ENCODE peak calls at places on chromosomes 3 and 15, in nine cellular contexts. G is GM23338, Q is spleen, I is prostate gland, R is HCT116, D is Panc1, B is sigmoid colon, P is stomach, V is K562. X is an unnamed sample. For H3K4me1, the result is how much of the 10 kb centered on the place peaks cover.

GRCh38 chr3:33115024-33115768 is 1.4 kb downstream of the CRTAP start:
- DNase-seq in G (peak), Q (peak), I (peak), R (peak), D (no peak), B (peak), P (peak), V (peak), X (no peak)

GRCh38 chr3:180700941-180701340 is 21.7 kb upstream of the CCDC39 start:
- DNase-seq in G (no peak), Q (no peak), I (no peak), R (no peak), D (no peak), B (no peak), P (no peak), V (no peak), X (no peak)

GRCh38 chr3:101836907-101837598 is 12.3 kb upstream of the NFKBIZ start:
- DNase-seq in G (no peak), Q (no peak), I (peak), R (no peak), D (no peak), B (no peak), P (no peak), V (no peak), X (no peak)

GRCh38 chr3:81778678-81779182 is 17.3 kb upstream of the GBE1 start:
- DNase-seq in G (no peak), Q (no peak), I (no peak), R (no peak), D (no peak), B (no peak), P (no peak), V (no peak), X (no peak)

GRCh38 chr3:116951610-116952009 is 242.0 kb downstream of the TUSC7 start:
- DNase-seq in G (no peak), Q (no peak), I (no peak), R (no peak), D (no peak), B (no peak), P (no peak), V (no peak), X (no peak)

GRCh38 chr15:70054366-70054765 is 43.4 kb downstream of the TLE3 start:
- DNase-seq in G (no peak), Q (peak), I (no peak), R (no peak), D (no peak), B (peak), P (no peak), V (no peak), X (no peak)

GRCh38 chr15:41207687-41208448 is 22.7 kb downstream of the EXD1 start:
- DNase-seq in G (no peak), Q (no peak), I (no peak), R (no peak), D (no peak), B (no peak), P (no peak), V (no peak), X (no peak)

GRCh38 chr3:181660337-181660736 is 51.4 kb upstream of the SOX2 start:
- DNase-seq in G (no peak), Q (no peak), I (no peak), R (no peak), D (no peak), B (no peak), P (no peak), V (no peak), X (no peak)

GRCh38 chr15:73683624-73684536 is at the start of gene CD276:
- DNase-seq in G (peak), Q (peak), I (peak), R (peak), D (no peak), B (peak), P (peak), V (peak), X (no peak)

GRCh38 chr15:79689030-79689429 is 207.8 kb downstream of the MTHFS start:
- DNase-seq in G (no peak), Q (no peak), I (no peak), R (no peak), D (no peak), B (no peak), P (no peak), V (no peak), X (no peak)

GRCh38 chr3:72255736-72256559 is 471.0 kb upstream of the PROK2 start:
- DNase-seq in G (peak), Q (peak), I (peak), R (no peak), D (no peak), B (peak), P (peak), V (no peak), X (no peak)

GRCh38 chr3:169430687-169431404 is 232.7 kb downstream of the MECOM start:
- DNase-seq in G (no peak), Q (no peak), I (peak), R (no peak), D (no peak), B (no peak), P (peak), V (no peak), X (no peak)
- TF ChIP-seq POLR2AphosphoS5 in G (no peak), Q (no peak), I (peak), R (no peak), D (no peak), B (no peak), P (no peak), V (no peak), X (peak)

GRCh38 chr3:17320266-17320665 is 422.2 kb downstream of the TBC1D5 start:
- DNase-seq in G (no peak), Q (no peak), I (no peak), R (no peak), D (no peak), B (no peak), P (no peak), V (no peak), X (no peak)

GRCh38 chr3:17322106-17322793 is 420.2 kb downstream of the TBC1D5 start:
- DNase-seq in G (no peak), Q (no peak), I (no peak), R (no peak), D (no peak), B (no peak), P (no peak), V (no peak), X (no peak)
- H3K4me3 ChIP-seq in G (no peak), Q (no peak), I (no peak), R (no peak), D (no peak), B (no peak), P (no peak), V (no peak), X (no peak)

GRCh38 chr3:128488636-128488994 is 4.4 kb downstream of the GATA2 start:
- DNase-seq in G (peak), Q (no peak), I (no peak), R (no peak), D (no peak), B (no peak), P (no peak), V (no peak), X (no peak)

GRCh38 chr3:128487538-128487812 is 5.5 kb downstream of the GATA2 start:
- DNase-seq in G (no peak), Q (no peak), I (no peak), R (no peak), D (no peak), B (no peak), P (no peak), V (no peak), X (no peak)

GRCh38 chr3:128486692-128487537 is 6.1 kb downstream of the GATA2 start:
- DNase-seq in G (peak), Q (peak), I (no peak), R (no peak), D (no peak), B (no peak), P (no peak), V (no peak), X (no peak)

GRCh38 chr3:128488995-128489859 is 3.8 kb downstream of the GATA2 start:
- DNase-seq in G (peak), Q (peak), I (peak), R (peak), D (no peak), B (peak), P (no peak), V (peak), X (no peak)

GRCh38 chr3:128487813-128488635 is 5.0 kb downstream of the GATA2 start:
- DNase-seq in G (peak), Q (peak), I (peak), R (peak), D (no peak), B (peak), P (peak), V (peak), X (no peak)
- H3K4me1 ChIP-seq in G (half or more), Q (under half), I (under half), R (under half), D (under half), B (half or more), P (half or more), V (under half), X (half or more)

GRCh38 chr3:24389108-24390090 is 105.3 kb downstream of the THRB start:
- DNase-seq in G (peak), Q (no peak), I (peak), R (no peak), D (no peak), B (no peak), P (no peak), V (no peak), X (no peak)
- TF ChIP-seq POLR2AphosphoS5 in G (no peak), Q (no peak), I (peak), R (no peak), D (no peak), B (no peak), P (no peak), V (no peak), X (no peak)

GRCh38 chr15:59290311-59291213 is 82.1 kb downstream of the MYO1E start:
- DNase-seq in G (no peak), Q (no peak), I (no peak), R (no peak), D (no peak), B (no peak), P (no peak), V (no peak), X (no peak)
- H3K4me3 ChIP-seq in G (no peak), Q (no peak), I (no peak), R (no peak), D (no peak), B (no peak), P (no peak), V (no peak), X (no peak)

GRCh38 chr15:57060799-57061198 is 142.4 kb downstream of the TCF12 start:
- DNase-seq in G (no peak), Q (no peak), I (no peak), R (peak), D (peak), B (no peak), P (no peak), V (no peak), X (no peak)
- H3K4me1 ChIP-seq in G (under half), Q (under half), I (under half), R (under half), D (under half), B (under half), P (under half), V (under half), X (under half)

GRCh38 chr3:13229291-13229949 is 156.2 kb upstream of the IQSEC1 start:
- DNase-seq in G (peak), Q (no peak), I (no peak), R (peak), D (no peak), B (no peak), P (no peak), V (peak), X (no peak)

GRCh38 chr3:13228584-13228983 is 155.4 kb upstream of the IQSEC1 start:
- DNase-seq in G (no peak), Q (no peak), I (no peak), R (no peak), D (no peak), B (no peak), P (no peak), V (no peak), X (no peak)

GRCh38 chr3:13224967-13225366 is 151.7 kb upstream of the IQSEC1 start:
- DNase-seq in G (no peak), Q (no peak), I (no peak), R (no peak), D (no peak), B (no peak), P (no peak), V (no peak), X (no peak)

GRCh38 chr3:13223574-13224237 is 150.5 kb upstream of the IQSEC1 start:
- DNase-seq in G (no peak), Q (no peak), I (no peak), R (no peak), D (no peak), B (no peak), P (no peak), V (no peak), X (no peak)

GRCh38 chr3:13227315-13228165 is 154.3 kb upstream of the IQSEC1 start:
- DNase-seq in G (no peak), Q (no peak), I (no peak), R (no peak), D (no peak), B (no peak), P (no peak), V (no peak), X (no peak)
- TF ChIP-seq POLR2AphosphoS5 in G (no peak), Q (no peak), I (no peak), R (no peak), D (no peak), B (no peak), P (no peak), V (no peak), X (no peak)

DNA sequence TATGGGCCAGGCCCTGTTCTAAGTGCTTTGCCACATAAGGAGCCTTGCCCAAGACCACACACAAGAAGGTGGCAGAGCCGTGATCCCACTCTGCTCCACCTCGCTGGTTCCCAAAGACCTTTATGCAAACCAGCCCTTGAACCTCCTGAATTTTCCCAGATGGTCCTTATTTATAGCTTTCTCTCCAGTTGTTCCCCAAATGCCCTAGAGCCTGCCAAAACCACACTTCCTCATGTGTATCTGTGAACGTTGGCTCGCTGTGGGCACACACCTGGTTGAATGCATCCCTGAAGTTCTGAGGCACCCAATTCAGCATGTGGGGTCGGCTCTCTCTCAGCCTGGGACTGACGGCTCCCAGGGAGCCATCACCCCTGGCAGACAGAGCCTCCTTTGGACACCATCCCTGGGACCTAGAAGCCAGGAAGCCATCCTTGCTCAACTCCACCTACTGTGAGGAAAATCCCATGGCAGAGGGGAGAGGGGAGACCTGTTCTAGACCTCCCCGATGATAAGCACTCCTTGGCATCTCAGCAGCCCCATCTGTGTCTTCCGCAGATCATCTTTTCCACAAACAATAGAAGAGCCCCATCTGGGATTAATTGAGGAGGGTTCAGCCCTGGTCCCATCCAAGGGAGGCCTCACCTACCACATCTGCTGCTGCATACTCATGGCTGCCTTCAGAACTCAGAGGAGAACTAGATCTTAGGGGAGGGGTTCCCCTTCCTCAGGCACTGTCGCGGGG is 42.3 kb upstream of the LIMD1 start:
- DNase-seq in G (no peak), Q (no peak), I (no peak), R (no peak), D (no peak), B (peak), P (no peak), V (no peak), X (no peak)
- H3K4me3 ChIP-seq in G (no peak), Q (no peak), I (no peak), R (peak), D (no peak), B (no peak), P (no peak), V (no peak), X (no peak)

X was measured in vagina.